ENCODE peak calls at places on chromosomes 4 and X, in seven cellular contexts. One of them, this sample, is unnamed.

GRCh38 chr4:45795165-45795564 is 328.7 kb downstream of the GABRG1 start:
- DNase-seq in GM06990: no peak
- DNase-seq in upper lobe of right lung: no peak
- DNase-seq in AG09309: no peak
- DNase-seq in lower lobe of right lung: no peak
- DNase-seq in lung: no peak
- DNase-seq in ascending aorta: no peak
- DNase-seq in this sample: no peak

GRCh38 chr4:57151481-57151880 is 41.3 kb upstream of the IGFBP7 start:
- DNase-seq in GM06990: no peak
- DNase-seq in lung: no peak
- DNase-seq in upper lobe of right lung: no peak
- DNase-seq in AG09309: no peak
- DNase-seq in ascending aorta: no peak
- DNase-seq in lower lobe of right lung: no peak
- DNase-seq in this sample: no peak

GRCh38 chr4:151865327-151865726 is 104.5 kb upstream of the GATB start:
- DNase-seq in lung: peak
- DNase-seq in ascending aorta: peak
- DNase-seq in upper lobe of right lung: peak
- DNase-seq in lower lobe of right lung: peak
- DNase-seq in GM06990: no peak
- DNase-seq in AG09309: no peak
- DNase-seq in this sample: no peak

GRCh38 chrX:110146521-110146920 is 143.6 kb downstream of the TMEM164 start:
- DNase-seq in lung: peak
- DNase-seq in ascending aorta: no peak
- DNase-seq in lower lobe of right lung: no peak
- DNase-seq in GM06990: no peak
- DNase-seq in upper lobe of right lung: no peak
- DNase-seq in AG09309: no peak
- DNase-seq in this sample: no peak

GRCh38 chr4:150743564-150744342 is 161.8 kb downstream of the MAB21L2 start:
- DNase-seq in lung: no peak
- DNase-seq in GM06990: no peak
- DNase-seq in AG09309: no peak
- DNase-seq in upper lobe of right lung: no peak
- DNase-seq in ascending aorta: no peak
- DNase-seq in lower lobe of right lung: no peak
- DNase-seq in this sample: no peak

GRCh38 chrX:19889582-19890342 is 2.4 kb upstream of the SH3KBP1 start:
- DNase-seq in ascending aorta: no peak
- DNase-seq in lung: no peak
- DNase-seq in lower lobe of right lung: no peak
- DNase-seq in GM06990: no peak
- DNase-seq in AG09309: no peak
- DNase-seq in upper lobe of right lung: no peak
- DNase-seq in this sample: no peak

GRCh38 chrX:10030570-10030969 is 63.4 kb downstream of the CLDN34 start:
- DNase-seq in lung: no peak
- DNase-seq in AG09309: no peak
- DNase-seq in lower lobe of right lung: no peak
- DNase-seq in GM06990: no peak
- DNase-seq in ascending aorta: no peak
- DNase-seq in upper lobe of right lung: no peak
- DNase-seq in this sample: no peak

GRCh38 chrX:68853665-68854251 is 24.9 kb downstream of the EFNB1 start:
- DNase-seq in lower lobe of right lung: no peak
- DNase-seq in GM06990: no peak
- DNase-seq in lung: no peak
- DNase-seq in ascending aorta: no peak
- DNase-seq in AG09309: no peak
- DNase-seq in upper lobe of right lung: no peak
- DNase-seq in this sample: no peak

GRCh38 chr4:173494013-173494970 is 35.7 kb downstream of the HAND2 start:
- DNase-seq in ascending aorta: peak
- DNase-seq in lung: peak
- DNase-seq in AG09309: no peak
- DNase-seq in lower lobe of right lung: peak
- DNase-seq in upper lobe of right lung: peak
- DNase-seq in GM06990: peak
- DNase-seq in this sample: peak
- H3K4me3 ChIP-seq in ascending aorta: peak
- H3K4me3 ChIP-seq in lung: no peak
- H3K4me3 ChIP-seq in AG09309: peak
- H3K4me3 ChIP-seq in lower lobe of right lung: peak
- H3K4me3 ChIP-seq in upper lobe of right lung: peak
- H3K4me3 ChIP-seq in GM06990: peak
- H3K4me3 ChIP-seq in this sample: peak

DNA sequence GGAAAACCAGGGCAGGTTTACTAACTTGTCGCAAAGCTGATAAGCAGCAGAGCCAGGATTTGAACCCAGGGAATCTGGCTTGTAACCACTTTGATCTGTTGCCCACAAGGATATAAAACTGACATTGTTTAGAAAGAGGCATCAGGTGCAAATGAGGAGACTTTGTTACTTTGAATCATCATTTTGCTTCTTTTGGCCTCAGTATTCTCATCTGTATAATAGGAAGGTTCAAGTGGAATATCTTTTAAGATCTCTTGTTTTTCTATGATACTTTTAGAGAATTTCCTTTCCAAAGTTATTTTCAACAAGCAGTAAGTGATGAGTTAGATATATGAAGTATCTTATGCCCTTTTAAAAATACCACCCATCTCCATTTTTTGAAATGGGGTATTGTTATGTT is 57.8 kb upstream of the NAP1L5 start:
- DNase-seq in ascending aorta: no peak
- DNase-seq in AG09309: no peak
- DNase-seq in lung: no peak
- DNase-seq in lower lobe of right lung: no peak
- DNase-seq in GM06990: no peak
- DNase-seq in upper lobe of right lung: no peak
- DNase-seq in this sample: no peak
- H3K4me3 ChIP-seq in ascending aorta: no peak
- H3K4me3 ChIP-seq in AG09309: no peak
- H3K4me3 ChIP-seq in lung: no peak
- H3K4me3 ChIP-seq in lower lobe of right lung: no peak
- H3K4me3 ChIP-seq in GM06990: no peak
- H3K4me3 ChIP-seq in upper lobe of right lung: no peak
- H3K4me3 ChIP-seq in this sample: no peak

GRCh38 chr4:113556382-113557134 is 205.0 kb downstream of the CAMK2D start:
- DNase-seq in lung: no peak
- DNase-seq in lower lobe of right lung: peak
- DNase-seq in ascending aorta: no peak
- DNase-seq in AG09309: no peak
- DNase-seq in upper lobe of right lung: no peak
- DNase-seq in GM06990: no peak
- DNase-seq in this sample: no peak
- H3K4me3 ChIP-seq in lung: no peak
- H3K4me3 ChIP-seq in lower lobe of right lung: peak
- H3K4me3 ChIP-seq in ascending aorta: no peak
- H3K4me3 ChIP-seq in AG09309: no peak
- H3K4me3 ChIP-seq in upper lobe of right lung: no peak
- H3K4me3 ChIP-seq in GM06990: no peak
- H3K4me3 ChIP-seq in this sample: no peak

DNA sequence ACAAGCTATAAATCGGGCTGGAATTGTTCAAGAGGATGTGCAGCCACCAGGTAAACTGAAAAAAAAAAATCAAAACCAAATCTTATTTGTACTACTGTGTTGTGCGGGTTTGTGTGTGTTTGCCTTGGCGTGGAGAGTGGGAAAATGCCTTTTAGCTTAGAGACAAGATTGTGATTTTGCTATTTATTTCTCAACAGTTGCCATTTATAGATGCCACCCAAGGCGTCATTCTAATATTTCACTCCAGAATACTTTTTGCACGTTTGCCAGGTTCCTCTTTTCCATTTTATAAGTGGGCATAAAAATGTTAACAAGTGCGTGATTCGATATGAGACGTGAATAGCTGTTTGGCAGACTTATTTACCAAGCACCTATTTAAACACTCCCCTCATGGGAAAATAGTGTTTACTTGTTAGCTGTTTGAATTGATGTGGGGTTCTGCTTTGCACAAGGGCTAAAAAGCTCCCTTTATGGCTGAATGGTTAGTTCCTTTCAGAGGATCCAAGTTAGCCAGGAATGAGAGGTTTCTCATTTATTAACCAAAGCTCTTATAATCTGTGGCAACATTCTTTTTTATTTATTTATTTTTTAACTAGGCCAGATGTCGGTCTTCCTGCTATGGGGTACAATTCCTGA is 14.4 kb downstream of the SMIM20 start:
- DNase-seq in lung: no peak
- DNase-seq in upper lobe of right lung: no peak
- DNase-seq in AG09309: no peak
- DNase-seq in ascending aorta: peak
- DNase-seq in GM06990: no peak
- DNase-seq in lower lobe of right lung: no peak
- DNase-seq in this sample: no peak
- H3K4me3 ChIP-seq in lung: no peak
- H3K4me3 ChIP-seq in upper lobe of right lung: peak
- H3K4me3 ChIP-seq in AG09309: no peak
- H3K4me3 ChIP-seq in ascending aorta: peak
- H3K4me3 ChIP-seq in GM06990: no peak
- H3K4me3 ChIP-seq in lower lobe of right lung: no peak
- H3K4me3 ChIP-seq in this sample: no peak

DNA sequence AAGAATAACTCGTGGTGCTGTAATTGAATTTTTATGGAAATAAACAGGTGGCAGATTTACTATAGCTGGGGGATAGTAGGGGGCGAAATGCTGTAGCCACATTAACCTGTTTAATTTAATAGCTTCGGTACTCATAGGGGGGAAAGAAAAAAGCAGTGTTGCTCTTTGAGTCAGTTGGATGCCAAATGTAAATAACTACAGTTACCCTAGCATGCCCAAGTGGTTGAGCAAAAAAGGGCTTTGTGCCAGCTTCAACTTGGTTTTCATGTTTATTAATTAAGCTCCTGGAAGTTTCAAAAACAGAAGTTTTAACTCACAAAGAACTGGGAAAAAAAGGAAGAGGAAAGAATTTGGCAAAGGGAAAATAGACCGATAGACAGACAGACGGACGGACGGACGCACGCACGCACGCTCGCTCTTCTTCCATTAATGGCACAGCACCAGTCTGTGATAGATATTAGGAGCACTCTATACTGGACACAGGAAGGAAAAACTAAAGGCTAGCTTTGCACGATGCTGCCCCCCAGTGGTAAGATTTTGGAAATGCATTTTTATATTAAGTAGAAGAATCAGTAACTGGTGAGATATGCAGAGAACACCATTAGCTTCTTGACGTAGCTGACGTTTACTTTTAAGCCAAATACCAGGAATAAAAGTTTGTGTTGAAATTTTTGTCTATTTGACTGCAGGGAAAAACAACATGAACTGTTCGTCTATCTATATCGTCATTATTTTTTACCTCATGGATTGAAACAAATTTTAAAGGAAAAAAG is 151.8 kb downstream of the SLC7A11 start:
- DNase-seq in lower lobe of right lung: no peak
- DNase-seq in GM06990: peak
- DNase-seq in ascending aorta: peak
- DNase-seq in upper lobe of right lung: no peak
- DNase-seq in lung: peak
- DNase-seq in AG09309: peak
- DNase-seq in this sample: no peak
- H3K4me3 ChIP-seq in lower lobe of right lung: peak
- H3K4me3 ChIP-seq in GM06990: no peak
- H3K4me3 ChIP-seq in ascending aorta: peak
- H3K4me3 ChIP-seq in upper lobe of right lung: peak
- H3K4me3 ChIP-seq in lung: no peak
- H3K4me3 ChIP-seq in AG09309: peak
- H3K4me3 ChIP-seq in this sample: no peak

DNA sequence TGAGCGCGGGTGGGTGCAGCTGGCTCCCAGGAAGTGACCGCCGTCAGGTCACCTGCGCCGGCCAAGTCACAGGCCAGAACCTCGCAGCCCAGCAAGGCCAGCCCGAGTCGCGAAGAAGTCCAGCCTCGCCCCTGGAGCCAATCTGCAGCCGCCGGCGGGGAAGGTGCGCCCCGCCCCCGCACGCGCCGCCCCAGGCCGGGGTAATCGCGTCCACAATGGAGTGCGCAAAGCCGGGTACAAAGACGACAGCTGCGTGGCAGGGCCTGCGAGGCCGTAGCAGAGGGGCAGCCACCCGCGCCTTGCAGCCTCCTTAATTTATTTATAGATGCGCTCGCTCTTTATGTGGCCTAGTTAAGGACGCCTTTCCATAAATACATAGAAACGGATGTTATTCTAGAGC is 139.4 kb upstream of the CPEB2 start:
- DNase-seq in lung: no peak
- DNase-seq in upper lobe of right lung: no peak
- DNase-seq in AG09309: no peak
- DNase-seq in GM06990: no peak
- DNase-seq in lower lobe of right lung: no peak
- DNase-seq in ascending aorta: no peak
- DNase-seq in this sample: no peak
- H3K4me3 ChIP-seq in lung: no peak
- H3K4me3 ChIP-seq in upper lobe of right lung: no peak
- H3K4me3 ChIP-seq in AG09309: no peak
- H3K4me3 ChIP-seq in GM06990: no peak
- H3K4me3 ChIP-seq in lower lobe of right lung: no peak
- H3K4me3 ChIP-seq in ascending aorta: no peak
- H3K4me3 ChIP-seq in this sample: peak

This sample was measured in breast epithelium.